ENCODE peak calls at places on chromosomes 11 and 22, in four cellular contexts. F is stimulated activated CD4-positive, alpha-beta T cell treated with anti-CD3 and anti-CD28 coated beads, Interleukin-15, amount 100 ng/mL, for 1 hour; Z is T-helper 1 cell; W is esophagus squamous epithelium. X is an unnamed sample.
A peak's percentile ranks its signal among the peaks of the same experiment; 100 is the strongest.

GRCh38 chr11:120771551-120772060 is 252.3 kb upstream of the TBCEL start:
- DNase-seq in F (no peak), Z (no peak), W (no peak), X (no peak)

GRCh38 chr11:60457576-60457975 is 1.9 kb downstream of the MS4A1 start:
- DNase-seq in F (no peak), Z (no peak), W (no peak), X (no peak)

GRCh38 chr22:27874756-27875155 is 44.3 kb downstream of the PITPNB start:
- DNase-seq in F (no peak), Z (peak; percentile 9), W (no peak), X (no peak)

GRCh38 chr11:8268530-8269461 is 5.1 kb upstream of the LMO1 start:
- DNase-seq in F (no peak), Z (no peak), W (no peak), X (peak; percentile 38)

GRCh38 chr11:92340839-92341238 is 116.2 kb downstream of the FAT3 start:
- DNase-seq in F (no peak), Z (no peak), W (no peak), X (no peak)

GRCh38 chr11:67262731-67263675 is 3.3 kb upstream of the GRK2 start:
- DNase-seq in F (peak; percentile 56), Z (peak; percentile 81), W (no peak), X (peak; percentile 92)

GRCh38 chr22:17710023-17710422 is 64.2 kb downstream of the BID start:
- DNase-seq in F (no peak), Z (no peak), W (no peak), X (no peak)

GRCh38 chr11:34869425-34869824 is 46.8 kb downstream of the APIP start:
- DNase-seq in F (no peak), Z (no peak), W (no peak), X (no peak)

GRCh38 chr22:27331526-27332281 is 469.9 kb downstream of the MN1 start:
- DNase-seq in F (no peak), Z (no peak), W (no peak), X (peak; percentile 53)

GRCh38 chr11:31437742-31438435 is 68.2 kb downstream of the DNAJC24 start:
- DNase-seq in F (no peak), Z (no peak), W (no peak), X (peak; percentile 3)

GRCh38 chr22:45671051-45671782 is 417 bp upstream of the ATXN10 start:
- DNase-seq in F (no peak), Z (no peak), W (no peak), X (no peak)

GRCh38 chr11:26283852-26284421 is 48.0 kb upstream of the ANO3 start:
- DNase-seq in F (no peak), Z (no peak), W (no peak), X (no peak)

X was measured in AG08396.